ENCODE peak calls at places on chromosomes 7 and 10, in four cellular contexts. P is heart left ventricle, G is spleen, X is testis. D is an unnamed sample.

GRCh38 chr7:83876593-83876992 is 227.7 kb upstream of the SEMA3E start:
- DNase-seq in P (no peak), G (no peak), X (no peak), D (no peak)

GRCh38 chr10:87635498-87636312 is 24.0 kb upstream of the PAPSS2 start:
- DNase-seq in P (no peak), G (no peak), X (no peak), D (no peak)

GRCh38 chr10:121558246-121558645 is 40.0 kb downstream of the FGFR2 start:
- DNase-seq in P (no peak), G (no peak), X (no peak), D (no peak)

GRCh38 chr10:131010965-131011575 is 300.5 kb downstream of the TCERG1L start:
- DNase-seq in P (no peak), G (peak), X (no peak), D (no peak)

GRCh38 chr10:96683065-96683464 is 37.2 kb downstream of the PIK3AP1 start:
- DNase-seq in P (no peak), G (no peak), X (no peak), D (no peak)

GRCh38 chr7:28447071-28447470 is 34.8 kb downstream of the CREB5 start:
- DNase-seq in P (no peak), G (no peak), X (no peak), D (no peak)

GRCh38 chr10:67549390-67549789 is 146.6 kb downstream of the CTNNA3 start:
- DNase-seq in P (no peak), G (no peak), X (peak), D (no peak)

GRCh38 chr7:30142710-30143109 is 7.9 kb downstream of the MTURN start:
- DNase-seq in P (no peak), G (no peak), X (no peak), D (no peak)

GRCh38 chr10:29784175-29784773 is 149.5 kb upstream of the SVIL start:
- DNase-seq in P (no peak), G (no peak), X (no peak), D (no peak)

GRCh38 chr7:11567571-11567970 is 264.4 kb downstream of the THSD7A start:
- DNase-seq in P (no peak), G (no peak), X (no peak), D (no peak)

GRCh38 chr10:68110027-68110426 is 739 bp downstream of the MYPN start:
- DNase-seq in P (no peak), G (no peak), X (no peak), D (no peak)

GRCh38 chr7:132933076-132933466 is 148.8 kb downstream of the CHCHD3 start:
- DNase-seq in P (no peak), G (no peak), X (no peak), D (no peak)

GRCh38 chr10:43304687-43305333 is 37.9 kb upstream of the RASGEF1A start:
- DNase-seq in P (peak), G (peak), X (peak), D (no peak)

DNA sequence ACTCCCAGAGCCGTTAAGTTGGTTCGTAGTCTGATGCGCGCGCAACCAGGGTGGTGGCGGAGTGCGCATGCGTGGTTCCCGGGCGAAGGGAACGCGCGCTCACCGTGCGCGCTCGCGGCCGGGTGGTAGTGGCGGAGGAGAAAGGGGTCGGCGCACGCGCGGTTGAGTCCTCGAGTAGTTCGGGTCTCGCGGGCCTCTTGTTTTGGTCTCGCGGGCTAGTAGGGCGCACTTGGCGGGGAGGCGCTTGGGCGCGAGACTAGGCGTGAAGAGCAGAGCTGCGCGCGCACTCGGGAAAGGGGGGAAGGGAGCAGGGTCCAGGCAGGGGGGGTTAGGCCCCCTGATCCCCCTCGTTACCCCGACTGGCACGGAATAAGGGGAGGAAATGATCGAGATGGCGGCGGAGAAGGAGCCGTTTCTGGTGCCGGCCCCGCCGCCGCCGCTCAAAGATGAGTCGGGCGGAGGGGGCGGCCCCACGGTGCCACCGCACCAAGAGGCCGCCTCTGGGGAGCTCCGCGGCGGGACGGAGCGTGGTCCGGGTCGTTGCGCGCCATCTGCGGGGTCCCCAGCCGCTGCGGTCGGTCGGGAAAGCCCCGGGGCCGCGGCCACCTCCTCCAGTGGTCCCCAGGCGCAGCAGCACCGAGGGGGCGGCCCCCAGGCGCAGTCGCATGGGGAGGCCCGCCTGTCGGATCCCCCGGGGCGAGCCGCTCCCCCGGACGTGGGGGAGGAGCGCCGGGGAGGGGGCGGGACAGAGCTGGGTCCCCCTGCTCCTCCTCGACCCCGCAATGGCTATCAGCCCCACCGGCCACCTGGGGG is at the start of gene MEPCE:
- DNase-seq in P (peak), G (peak), X (peak), D (peak)
- TF ChIP-seq POLR2A in P (no peak), G (no peak), X (peak), D (no peak)

GRCh38 chr7:76316984-76317781 is 14.7 kb downstream of the HSPB1 start:
- DNase-seq in P (peak), G (peak), X (peak), D (no peak)

GRCh38 chr7:76314042-76314721 is 11.7 kb downstream of the HSPB1 start:
- DNase-seq in P (peak), G (peak), X (peak), D (peak)

GRCh38 chr7:76315372-76315771 is 12.9 kb downstream of the HSPB1 start:
- DNase-seq in P (peak), G (peak), X (no peak), D (peak)

GRCh38 chr7:76317782-76318487 is 15.5 kb downstream of the HSPB1 start:
- DNase-seq in P (peak), G (peak), X (peak), D (peak)

DNA sequence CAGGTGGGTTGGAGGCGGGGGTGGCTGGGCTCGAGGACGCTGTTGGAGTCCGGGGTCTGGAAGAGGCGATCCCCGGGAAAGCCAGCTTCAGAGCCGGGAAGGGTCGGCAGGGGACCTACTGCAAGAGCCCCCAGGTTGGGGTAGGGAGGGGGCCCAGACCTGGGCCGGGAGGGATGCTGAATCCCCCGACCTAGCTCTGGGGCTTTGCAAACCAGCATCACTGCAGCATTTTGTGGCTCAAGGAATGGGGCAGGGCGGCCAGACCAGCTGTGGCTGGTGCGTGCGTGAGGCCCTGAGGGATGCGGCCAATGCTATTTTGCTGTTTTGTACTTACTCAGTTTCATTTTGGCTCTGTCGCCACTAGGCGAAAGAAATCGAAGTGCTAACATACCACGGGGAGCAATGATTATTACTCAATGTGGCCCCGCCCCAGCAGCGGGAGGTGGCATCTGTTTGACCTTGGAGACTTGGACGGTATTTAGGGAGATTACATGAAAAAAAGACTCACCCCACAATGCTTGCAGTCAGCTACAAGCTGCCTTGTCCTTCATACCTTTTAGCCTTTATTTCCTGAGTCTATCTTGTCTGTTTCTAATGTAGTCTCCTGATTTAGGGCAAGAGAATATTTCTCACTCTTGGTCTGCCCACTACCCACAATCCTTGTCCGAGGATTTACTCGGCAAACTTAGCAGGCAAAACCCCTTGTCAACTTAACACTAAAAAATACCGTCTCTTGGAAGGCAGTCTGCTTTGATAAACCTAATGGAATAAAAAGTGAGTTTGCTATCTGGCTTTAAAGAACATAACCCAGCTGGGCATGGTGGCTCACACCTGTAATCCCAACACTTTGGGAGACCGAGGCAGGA is 16.2 kb downstream of the HSPB1 start:
- DNase-seq in P (peak), G (no peak), X (peak), D (peak)
- TF ChIP-seq POLR2A in P (no peak), G (no peak), X (peak), D (no peak)

GRCh38 chr7:44709011-44709915 is 39.4 kb upstream of the ZMIZ2 start:
- DNase-seq in P (no peak), G (peak), X (no peak), D (no peak)
- TF ChIP-seq POLR2A in P (no peak), G (no peak), X (no peak), D (no peak)

GRCh38 chr10:123011987-123012386 is 3.2 kb downstream of the ACADSB start:
- DNase-seq in P (no peak), G (no peak), X (no peak), D (no peak)

GRCh38 chr10:123009105-123009805 is 449 bp downstream of the ACADSB start:
- DNase-seq in P (peak), G (peak), X (peak), D (peak)

GRCh38 chr10:123013456-123014419 is 4.9 kb downstream of the ACADSB start:
- DNase-seq in P (no peak), G (peak), X (no peak), D (no peak)

GRCh38 chr10:123007558-123008378 is 827 bp downstream of the IKZF5 start:
- DNase-seq in P (no peak), G (peak), X (peak), D (peak)

DNA sequence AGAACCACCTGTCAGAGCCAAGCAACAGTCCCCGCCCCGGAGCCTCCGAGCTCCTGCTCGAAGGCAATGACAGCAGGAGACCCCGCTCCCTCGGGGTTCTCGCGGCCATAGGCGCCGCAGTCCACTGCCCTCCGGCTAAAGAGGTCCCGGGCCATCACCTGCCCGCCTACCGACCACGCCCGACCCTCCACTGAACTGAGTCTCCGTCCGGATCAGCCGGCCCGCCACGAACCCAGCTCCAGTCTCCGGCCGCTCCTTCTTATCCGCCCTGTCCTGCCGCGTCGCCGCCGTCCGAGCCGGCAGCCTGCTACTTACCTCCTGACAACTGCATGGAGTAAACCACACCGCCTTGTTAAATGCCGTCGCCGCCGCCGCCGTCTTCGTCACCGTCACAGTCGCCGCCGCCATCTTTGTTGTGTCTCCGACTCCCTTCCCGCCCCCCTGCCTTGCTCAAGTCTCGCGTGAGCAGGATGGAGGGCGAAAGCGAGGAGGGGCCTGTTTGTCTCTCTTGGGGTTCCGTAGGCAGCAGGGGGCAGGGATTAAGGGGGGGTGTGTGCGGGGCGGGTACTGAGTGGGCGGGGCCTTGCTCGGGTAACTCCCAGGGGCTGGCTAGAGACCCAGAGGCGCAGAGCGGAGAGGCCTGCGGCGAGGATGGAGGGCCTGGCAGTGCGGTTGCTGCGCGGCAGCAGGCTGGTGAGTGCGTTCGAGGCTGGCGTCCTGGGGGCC is at the start of the genes ACADSB and IKZF5:
- DNase-seq in P (peak), G (peak), X (peak), D (peak)
- TF ChIP-seq POLR2A in P (peak), G (peak), X (peak), D (peak)

D was measured in erythroblast.